ENCODE peak calls at places on chromosomes 4 and X, in four cellular contexts. A, H, G and L are unnamed samples. For H3K27me3, the result is how much of the 10 kb centered on the place peaks cover.

GRCh38 chrX:45351478-45351877 is 150.8 kb upstream of the DIPK2B start:
- DNase-seq in A (peak), H (no peak), G (no peak), L (no peak)

GRCh38 chr4:80243274-80244018 is 23.0 kb upstream of the FGF5 start:
- DNase-seq in A (no peak), H (no peak), G (no peak), L (no peak)

GRCh38 chr4:185774815-185775684 is 36.9 kb downstream of the SORBS2 start:
- DNase-seq in A (peak), H (no peak), G (no peak), L (no peak)

GRCh38 chrX:23012162-23012561 is 12.4 kb downstream of the DDX53 start:
- DNase-seq in A (no peak), H (no peak), G (no peak), L (no peak)

GRCh38 chr4:108337923-108338322 is 169.2 kb upstream of the LEF1 start:
- DNase-seq in A (no peak), H (no peak), G (no peak), L (no peak)

GRCh38 chr4:74206088-74206826 is 48.3 kb downstream of the MTHFD2L start:
- DNase-seq in A (peak), H (no peak), G (no peak), L (no peak)

GRCh38 chr4:66016240-66016639 is 346.0 kb upstream of the EPHA5 start:
- DNase-seq in A (no peak), H (no peak), G (no peak), L (no peak)

GRCh38 chrX:124829930-124830329 is 483.6 kb downstream of the SH2D1A start:
- DNase-seq in A (no peak), H (no peak), G (no peak), L (no peak)

GRCh38 chr4:67616478-67616877 is 58.0 kb downstream of the STAP1 start:
- DNase-seq in A (no peak), H (no peak), G (no peak), L (no peak)

GRCh38 chrX:79630033-79631009 is 263.2 kb upstream of the ITM2A start:
- DNase-seq in A (no peak), H (no peak), G (no peak), L (no peak)

GRCh38 chrX:74104356-74105065 is 199.5 kb upstream of the ZCCHC13 start:
- DNase-seq in A (no peak), H (no peak), G (no peak), L (no peak)

GRCh38 chr4:11821774-11822430 is 393.2 kb upstream of the HS3ST1 start:
- DNase-seq in A (no peak), H (no peak), G (no peak), L (peak)

GRCh38 chrX:29693912-29694311 is 521.5 kb upstream of the MAGEB2 start:
- DNase-seq in A (no peak), H (no peak), G (no peak), L (no peak)

GRCh38 chrX:153688900-153689590 is 1.3 kb downstream of the SLC6A8 start:
- DNase-seq in A (peak), H (peak), G (no peak), L (peak)

GRCh38 chr4:120821986-120822385 is 100.5 kb downstream of the PRDM5 start:
- DNase-seq in A (no peak), H (no peak), G (no peak), L (no peak)

GRCh38 chr4:77202491-77202890 is 45.5 kb downstream of the CCNG2 start:
- DNase-seq in A (no peak), H (no peak), G (no peak), L (no peak)
- H3K27me3 ChIP-seq in A (under half), H (under half), G (under half), L (under half)

GRCh38 chr4:174538123-174538875 is 16.0 kb upstream of the HPGD start:
- DNase-seq in A (no peak), H (no peak), G (no peak), L (no peak)

GRCh38 chr4:174540175-174540574 is 17.9 kb upstream of the HPGD start:
- DNase-seq in A (no peak), H (no peak), G (no peak), L (no peak)

GRCh38 chr4:174539571-174539970 is 17.3 kb upstream of the HPGD start:
- DNase-seq in A (no peak), H (no peak), G (no peak), L (no peak)

GRCh38 chr4:174538876-174539250 is 16.6 kb upstream of the HPGD start:
- DNase-seq in A (no peak), H (no peak), G (no peak), L (no peak)

DNA sequence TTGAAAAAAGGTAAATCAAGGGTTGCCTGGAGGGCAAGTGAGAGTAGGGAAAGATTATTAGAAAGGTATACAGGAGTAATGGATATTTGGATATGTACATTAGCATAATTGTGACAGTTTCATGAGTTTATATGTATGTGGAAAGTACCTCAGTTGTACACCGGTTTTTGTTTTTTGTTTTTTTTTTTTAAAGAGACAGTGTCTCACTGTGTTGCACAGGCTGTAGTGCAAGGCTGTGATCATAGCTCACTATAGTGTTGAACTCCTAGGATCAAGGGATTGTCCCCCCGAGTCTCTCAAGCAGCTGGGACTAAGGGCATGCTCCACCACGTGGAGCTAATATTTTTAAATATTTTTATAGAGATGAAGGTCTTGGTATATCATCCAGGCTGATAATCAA is 15.3 kb upstream of the HPGD start:
- DNase-seq in A (no peak), H (no peak), G (no peak), L (no peak)
- H3K4me3 ChIP-seq in A (no peak), H (no peak), G (no peak), L (no peak)

DNA sequence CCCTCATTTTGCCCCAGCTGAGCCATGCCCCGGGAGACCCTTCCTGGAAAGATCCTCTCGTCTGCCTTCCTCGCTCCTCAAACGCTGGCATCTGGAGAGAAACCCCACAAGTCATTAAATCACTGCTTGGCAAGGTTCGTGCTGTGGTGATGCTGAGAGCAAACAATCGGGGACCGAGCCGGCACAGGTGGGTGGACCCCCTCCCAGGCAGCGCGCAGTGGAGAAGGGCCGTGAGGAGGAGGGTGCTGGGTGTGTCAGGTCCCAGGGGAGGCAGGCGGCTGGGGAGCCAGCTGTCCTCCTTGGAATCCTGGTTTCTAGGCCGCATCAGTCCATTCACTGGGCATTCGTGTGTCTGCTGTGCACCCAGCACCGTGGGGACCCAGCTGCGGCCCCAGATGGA is 64.9 kb upstream of the PSAPL1 start:
- DNase-seq in A (no peak), H (no peak), G (no peak), L (no peak)
- H3K27me3 ChIP-seq in A (under half), H (under half), G (under half), L (under half)

GRCh38 chrX:614136-614535 is 16.5 kb upstream of the SHOX start:
- DNase-seq in A (no peak), H (no peak), G (no peak), L (no peak)
- H3K4me3 ChIP-seq in A (no peak), H (no peak), G (no peak), L (no peak)

GRCh38 chr4:6546091-6546490 is 28.9 kb upstream of the MAN2B2 start:
- DNase-seq in A (no peak), H (no peak), G (no peak), L (no peak)
- H3K27me3 ChIP-seq in A (under half), H (half or more), G (under half), L (under half)

GRCh38 chrX:44342866-44343265 is 606 bp downstream of the EFHC2 start:
- DNase-seq in A (no peak), H (no peak), G (no peak), L (no peak)
- H3K4me3 ChIP-seq in A (no peak), H (peak), G (no peak), L (no peak)

DNA sequence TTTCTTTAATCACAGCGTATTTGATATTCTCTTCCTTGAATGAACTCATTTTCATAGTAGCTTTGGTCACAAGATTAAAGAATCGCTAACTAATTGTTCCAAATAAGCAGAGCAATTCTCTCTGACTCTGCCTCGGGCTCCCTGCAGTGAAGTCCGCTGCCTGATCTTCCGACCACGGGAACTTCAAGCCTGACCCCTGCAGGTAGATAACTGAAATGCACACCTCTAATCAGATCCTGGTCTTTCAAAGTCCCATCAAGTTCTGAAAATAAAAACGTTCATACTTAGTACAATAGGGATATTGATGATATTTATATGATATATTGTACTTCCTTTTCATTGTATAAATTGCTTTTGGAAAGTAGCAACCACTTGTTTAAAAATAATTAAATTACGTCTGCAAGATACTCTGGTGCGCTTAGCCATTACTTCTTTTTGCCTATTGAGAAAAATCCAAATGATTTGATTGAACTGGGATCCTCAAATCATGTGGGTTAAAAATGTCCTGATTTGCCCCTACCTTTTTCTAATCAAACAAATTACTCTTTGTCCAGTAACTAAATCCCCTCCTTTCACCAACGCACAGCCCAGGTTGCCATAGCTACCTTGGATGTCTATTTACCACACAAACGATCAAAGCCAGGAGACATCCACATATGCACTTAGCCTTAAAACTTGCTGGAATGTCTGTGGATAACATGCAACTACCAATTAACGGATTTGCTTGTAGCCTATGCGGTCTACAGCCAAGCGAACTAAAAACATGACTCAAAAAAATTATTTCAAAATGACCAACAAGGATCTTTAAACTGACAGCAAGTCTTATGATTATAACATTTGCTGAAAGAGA is 4.2 kb downstream of the MID1 start:
- DNase-seq in A (peak), H (no peak), G (no peak), L (peak)
- H3K27me3 ChIP-seq in A (under half), H (under half), G (under half), L (under half)

DNA sequence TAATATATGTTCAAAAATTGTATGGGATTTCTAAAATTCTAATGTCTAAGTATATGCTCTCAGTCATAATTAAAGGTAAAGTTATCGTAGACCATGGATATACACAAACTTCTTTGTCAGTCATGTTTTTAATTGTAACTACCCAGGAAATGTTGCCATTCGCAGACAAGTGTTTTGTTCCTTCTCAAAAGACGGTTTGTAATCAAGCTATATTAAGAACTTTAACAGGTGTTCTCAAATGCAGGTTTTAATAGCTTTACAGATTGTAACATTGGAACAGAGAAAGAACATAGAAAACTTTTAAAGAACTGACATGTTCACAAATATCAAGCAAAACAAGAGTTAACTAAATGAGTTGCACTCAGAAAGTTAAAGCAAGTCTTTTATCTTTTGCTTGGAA is 58.9 kb downstream of the KDM5C start:
- DNase-seq in A (no peak), H (no peak), G (no peak), L (no peak)
- H3K4me3 ChIP-seq in A (no peak), H (no peak), G (no peak), L (no peak)

DNA sequence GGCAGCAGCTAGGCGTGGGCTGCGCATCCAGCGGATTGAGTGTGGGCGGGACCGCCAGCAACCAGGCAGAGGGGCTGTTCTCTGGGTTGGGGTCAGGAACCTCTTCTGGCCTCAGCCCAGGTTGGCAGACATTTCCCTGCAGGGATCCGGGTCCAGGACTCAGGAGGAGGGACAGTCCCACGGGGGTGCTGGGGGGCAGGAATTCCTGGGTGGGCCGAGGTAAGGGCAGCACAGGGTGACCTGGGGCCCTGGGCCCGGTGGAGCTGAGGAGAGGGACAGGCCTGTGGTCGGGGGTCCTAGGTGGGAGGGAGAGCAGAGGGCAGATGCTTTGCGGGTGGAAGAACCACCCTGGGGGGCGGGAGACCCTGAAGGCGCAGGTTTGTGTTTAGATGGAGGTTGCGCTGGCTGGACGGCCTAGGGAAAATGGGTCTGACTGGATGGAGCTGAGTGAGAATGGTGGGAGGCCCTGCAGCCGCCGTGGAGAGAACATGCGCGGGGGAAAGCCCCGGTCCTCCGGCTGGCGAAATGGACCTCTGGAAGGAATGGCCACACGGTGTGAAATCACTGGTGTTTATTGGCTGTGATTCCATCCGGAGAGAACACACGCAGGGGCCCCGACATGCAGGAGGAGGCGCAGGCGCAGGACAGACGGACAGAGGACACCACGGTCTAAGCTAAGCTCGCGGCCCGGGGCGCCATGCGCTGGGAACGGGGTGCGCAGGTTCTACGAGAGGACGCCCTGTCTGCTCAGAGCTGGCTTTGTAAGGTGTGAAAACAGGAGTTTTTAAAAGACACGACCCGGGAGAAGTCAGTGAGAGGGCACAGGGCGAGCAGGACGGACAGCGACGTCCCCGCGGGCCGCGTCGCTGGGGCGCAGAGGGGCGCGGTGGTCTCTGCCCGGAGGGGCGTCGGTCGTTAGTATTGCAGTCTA is 41.3 kb downstream of the CPLX1 start:
- DNase-seq in A (no peak), H (no peak), G (no peak), L (peak)
- H3K27me3 ChIP-seq in A (under half), H (under half), G (under half), L (under half)

GRCh38 chrX:118349188-118349587 is 3.3 kb downstream of the WDR44 start:
- DNase-seq in A (no peak), H (no peak), G (no peak), L (no peak)

GRCh38 chrX:118350715-118351114 is 4.8 kb downstream of the WDR44 start:
- DNase-seq in A (no peak), H (no peak), G (no peak), L (no peak)

GRCh38 chrX:118352566-118352965 is 6.7 kb downstream of the WDR44 start:
- DNase-seq in A (no peak), H (no peak), G (no peak), L (no peak)

GRCh38 chrX:118348186-118348810 is 2.4 kb downstream of the WDR44 start:
- DNase-seq in A (no peak), H (no peak), G (no peak), L (peak)

DNA sequence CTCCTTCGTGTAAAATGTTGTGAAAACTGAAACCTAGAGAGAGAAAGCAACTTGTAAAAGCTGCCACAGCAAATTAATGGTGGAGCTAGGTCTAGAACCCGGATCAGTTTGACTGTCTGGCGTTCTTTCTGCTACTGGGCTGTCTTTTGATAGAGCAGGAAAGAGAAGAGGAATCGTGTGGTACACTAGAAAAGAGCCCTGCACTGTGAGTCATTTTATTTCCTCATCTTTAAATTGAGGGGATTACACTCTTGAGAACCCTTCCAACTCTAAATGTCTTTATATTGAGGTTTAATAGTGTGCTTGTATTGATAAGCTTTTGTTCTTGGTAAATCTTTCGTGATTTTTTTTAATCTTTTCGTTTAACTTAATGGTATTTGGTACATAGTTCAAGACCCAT is 4.3 kb downstream of the WDR44 start:
- DNase-seq in A (peak), H (no peak), G (no peak), L (no peak)
- H3K4me3 ChIP-seq in A (peak), H (no peak), G (no peak), L (no peak)